ENCODE peak calls at places on chromosomes 6 and 20, in eight cellular contexts. F is GM19239; X is RPMI7951; V is NCI-H460; D is transverse colon; N is aorta; Z is stimulated activated effector memory CD8-positive, alpha-beta T cell treated with anti-CD3 and anti-CD28 coated beads, Interleukin-12 subunit alpha, Interleukin-12 subunit beta, amount 100 ng/mL, for 72 hours; S is Caki2. R is an unnamed sample.

GRCh38 chr20:3239867-3240775 is 1.1 kb upstream of the SLC4A11 start:
- DNase-seq in F (no peak), X (no peak), V (no peak), D (no peak), N (no peak), Z (no peak), S (no peak), R (no peak)

GRCh38 chr6:74969591-74970267 is 236.1 kb downstream of the COL12A1 start:
- DNase-seq in F (no peak), X (no peak), V (no peak), D (no peak), N (no peak), Z (no peak), S (no peak), R (no peak)

GRCh38 chr6:11766589-11767450 is 11.8 kb downstream of the ADTRP start:
- DNase-seq in F (no peak), X (peak), V (peak), D (no peak), N (no peak), Z (no peak), S (peak), R (peak)

GRCh38 chr20:13259921-13260320 is 38.8 kb downstream of the ISM1 start:
- DNase-seq in F (no peak), X (no peak), V (no peak), D (no peak), N (no peak), Z (no peak), S (no peak), R (no peak)

GRCh38 chr20:48421547-48421946 is 406.3 kb downstream of the PREX1 start:
- DNase-seq in F (no peak), X (no peak), V (no peak), D (no peak), N (no peak), Z (no peak), S (no peak), R (no peak)

GRCh38 chr6:41505084-41506049 is 40.8 kb upstream of the FOXP4 start:
- DNase-seq in F (peak), X (peak), V (peak), D (peak), N (peak), Z (no peak), S (peak), R (no peak)

GRCh38 chr20:48819813-48820648 is 7.8 kb downstream of the PREX1 start:
- DNase-seq in F (no peak), X (no peak), V (no peak), D (no peak), N (peak), Z (no peak), S (no peak), R (no peak)

GRCh38 chr20:6768228-6769185 is 1.0 kb downstream of the BMP2 start:
- DNase-seq in F (no peak), X (peak), V (no peak), D (peak), N (peak), Z (no peak), S (peak), R (no peak)

GRCh38 chr6:31480574-31480973 is 17.4 kb upstream of the MICB start:
- DNase-seq in F (no peak), X (no peak), V (no peak), D (no peak), N (no peak), Z (no peak), S (no peak), R (no peak)

GRCh38 chr6:78593898-78594666 is 273.3 kb upstream of the IRAK1BP1 start:
- DNase-seq in F (no peak), X (peak), V (no peak), D (no peak), N (no peak), Z (no peak), S (no peak), R (no peak)

GRCh38 chr6:34865107-34865506 is 22.7 kb downstream of the TAF11 start:
- DNase-seq in F (no peak), X (no peak), V (no peak), D (no peak), N (no peak), Z (no peak), S (no peak), R (no peak)

GRCh38 chr6:25882066-25882496 is 8.0 kb upstream of the SLC17A3 start:
- DNase-seq in F (no peak), X (no peak), V (no peak), D (peak), N (peak), Z (peak), S (no peak), R (no peak)

GRCh38 chr20:3603108-3603507 is 60.1 kb downstream of the GFRA4 start:
- DNase-seq in F (no peak), X (no peak), V (no peak), D (no peak), N (no peak), Z (no peak), S (no peak), R (no peak)

GRCh38 chr20:47352332-47353223 is 3.9 kb downstream of the ZMYND8 start:
- DNase-seq in F (no peak), X (no peak), V (no peak), D (peak), N (no peak), Z (no peak), S (no peak), R (no peak)

GRCh38 chr6:75204959-75205775 is 686 bp downstream of the COL12A1 start:
- DNase-seq in F (no peak), X (peak), V (no peak), D (peak), N (peak), Z (no peak), S (no peak), R (no peak)

GRCh38 chr6:33714385-33715040 is 3.0 kb upstream of the UQCC2 start:
- DNase-seq in F (no peak), X (no peak), V (no peak), D (no peak), N (no peak), Z (no peak), S (no peak), R (no peak)

GRCh38 chr6:155418017-155418749 is 37.5 kb downstream of the NOX3 start:
- DNase-seq in F (peak), X (peak), V (peak), D (peak), N (peak), Z (peak), S (no peak), R (no peak)

GRCh38 chr20:4147319-4147718 is 132.0 kb upstream of the RNF24 start:
- DNase-seq in F (no peak), X (no peak), V (no peak), D (no peak), N (no peak), Z (no peak), S (no peak), R (no peak)

GRCh38 chr6:109772961-109773431 is 81.9 kb downstream of the FIG4 start:
- DNase-seq in F (no peak), X (no peak), V (no peak), D (no peak), N (no peak), Z (no peak), S (no peak), R (no peak)

GRCh38 chr20:7031222-7031621 is 263.7 kb downstream of the BMP2 start:
- DNase-seq in F (no peak), X (no peak), V (no peak), D (no peak), N (no peak), Z (no peak), S (no peak), R (no peak)

GRCh38 chr6:56524891-56525703 is 117.6 kb downstream of the DST start:
- DNase-seq in F (no peak), X (peak), V (no peak), D (no peak), N (no peak), Z (no peak), S (no peak), R (no peak)

GRCh38 chr6:142843344-142843743 is 101.6 kb downstream of the HIVEP2 start:
- DNase-seq in F (no peak), X (no peak), V (no peak), D (no peak), N (no peak), Z (no peak), S (peak), R (no peak)

GRCh38 chr6:3296537-3297453 is 38.0 kb downstream of the PSMG4 start:
- DNase-seq in F (no peak), X (no peak), V (no peak), D (no peak), N (peak), Z (no peak), S (no peak), R (no peak)

GRCh38 chr6:154937306-154938244 is 57.5 kb upstream of the TIAM2 start:
- DNase-seq in F (no peak), X (no peak), V (no peak), D (no peak), N (no peak), Z (no peak), S (peak), R (no peak)

GRCh38 chr20:2509468-2509781 is 710 bp upstream of the ZNF343 start:
- DNase-seq in F (no peak), X (no peak), V (no peak), D (no peak), N (no peak), Z (no peak), S (no peak), R (no peak)

GRCh38 chr20:47785321-47785899 is at the start of gene SULF2:
- DNase-seq in F (no peak), X (peak), V (no peak), D (peak), N (peak), Z (no peak), S (no peak), R (no peak)

GRCh38 chr20:14556206-14556605 is 218.8 kb upstream of the FLRT3 start:
- DNase-seq in F (no peak), X (no peak), V (no peak), D (no peak), N (no peak), Z (no peak), S (no peak), R (no peak)

GRCh38 chr6:1388081-1388926 is 1.1 kb upstream of the FOXF2 start:
- DNase-seq in F (no peak), X (no peak), V (no peak), D (no peak), N (no peak), Z (no peak), S (peak), R (no peak)

GRCh38 chr20:37347891-37348642 is 2.1 kb downstream of the SRC start:
- DNase-seq in F (no peak), X (no peak), V (no peak), D (no peak), N (peak), Z (no peak), S (no peak), R (no peak)

GRCh38 chr6:112571486-112571885 is 224.4 kb downstream of the RFPL4B start:
- DNase-seq in F (no peak), X (no peak), V (no peak), D (peak), N (no peak), Z (no peak), S (no peak), R (no peak)

GRCh38 chr6:137968901-137969300 is 101.8 kb downstream of the TNFAIP3 start:
- DNase-seq in F (no peak), X (no peak), V (no peak), D (no peak), N (no peak), Z (no peak), S (no peak), R (no peak)

GRCh38 chr6:56685102-56685733 is 42.5 kb upstream of the DST start:
- DNase-seq in F (no peak), X (no peak), V (no peak), D (no peak), N (no peak), Z (no peak), S (no peak), R (no peak)

GRCh38 chr6:32170294-32170693 is 5.6 kb downstream of the AGPAT1 start:
- DNase-seq in F (no peak), X (peak), V (no peak), D (no peak), N (peak), Z (no peak), S (no peak), R (no peak)

GRCh38 chr6:1604347-1604990 is 5.2 kb upstream of the FOXC1 start:
- DNase-seq in F (no peak), X (peak), V (peak), D (peak), N (peak), Z (peak), S (peak), R (no peak)

GRCh38 chr6:164502838-164503237 is 806.6 kb downstream of the C6orf118 start:
- DNase-seq in F (no peak), X (no peak), V (no peak), D (no peak), N (no peak), Z (no peak), S (no peak), R (no peak)

GRCh38 chr6:104623052-104623690 is 236.5 kb downstream of the HACE1 start:
- DNase-seq in F (no peak), X (peak), V (no peak), D (no peak), N (no peak), Z (no peak), S (no peak), R (no peak)

R was measured in epithelial cell of proximal tubule.